ENCODE peak calls at places on chromosomes 2 and 18, in seven cellular contexts. T is fibroblast of lung, K is PC-9, J is neural progenitor cell, S is MM.1S, U is HCT116, R is hepatocyte. E is an unnamed sample.

GRCh38 chr2:47512581-47513083 is 109.7 kb downstream of the MSH2 start:
- DNase-seq in J (no peak), S (no peak), T (no peak), R (no peak), K (no peak), U (peak; percentile 52), E (peak; percentile 17)

GRCh38 chr2:238169708-238170251 is 11.0 kb downstream of the ERFE start:
- DNase-seq in K (no peak), U (no peak), R (peak; percentile 51), J (no peak), S (no peak), T (peak; percentile 97), E (no peak)

GRCh38 chr18:48024891-48025660 is 94.6 kb upstream of the SMAD2 start:
- DNase-seq in R (no peak), S (no peak), T (no peak), J (no peak), U (no peak), K (no peak), E (no peak)

GRCh38 chr18:3530807-3531206 is 80.8 kb downstream of the TGIF1 start:
- DNase-seq in U (no peak), R (no peak), J (no peak), T (no peak), S (no peak), K (no peak), E (no peak)

GRCh38 chr2:188383158-188383557 is 91.5 kb downstream of the GULP1 start:
- DNase-seq in J (no peak), U (no peak), S (peak; percentile 31), T (no peak), K (no peak), R (no peak), E (no peak)

GRCh38 chr2:241228081-241228859 is 39.8 kb downstream of the ANO7 start:
- DNase-seq in R (no peak), J (no peak), T (no peak), U (no peak), K (no peak), S (no peak), E (no peak)

GRCh38 chr2:64945973-64946736 is 43.0 kb upstream of the SLC1A4 start:
- DNase-seq in S (peak; percentile 86), U (no peak), T (no peak), K (no peak), R (no peak), J (peak; percentile 5), E (peak; percentile 88)

GRCh38 chr2:33304032-33304864 is 172.2 kb upstream of the RASGRP3 start:
- DNase-seq in K (no peak), S (no peak), U (peak; percentile 2), T (no peak), J (no peak), R (peak; percentile 13), E (no peak)

GRCh38 chr18:11847811-11848210 is 3.4 kb upstream of the CHMP1B start:
- DNase-seq in J (no peak), T (no peak), S (no peak), U (no peak), R (no peak), K (no peak), E (no peak)

GRCh38 chr2:179595284-179595683 is 266.1 kb downstream of the ZNF385B start:
- DNase-seq in T (no peak), K (no peak), S (peak; percentile 23), U (no peak), J (peak; percentile 13), R (no peak), E (no peak)

GRCh38 chr2:15092166-15092565 is 459.6 kb downstream of the LRATD1 start:
- DNase-seq in T (peak; percentile 68), K (no peak), U (no peak), S (no peak), J (no peak), R (no peak), E (no peak)

GRCh38 chr18:57747809-57748680 is 55.1 kb downstream of the ATP8B1 start:
- DNase-seq in J (no peak), R (no peak), U (no peak), S (no peak), T (no peak), K (no peak), E (no peak)

GRCh38 chr2:220001693-220002260 is 374.3 kb downstream of the SLC4A3 start:
- DNase-seq in K (peak; percentile 3), T (peak; percentile 70), S (no peak), R (no peak), J (no peak), U (no peak), E (no peak)

GRCh38 chr2:219455635-219456034 is 21.0 kb downstream of the SPEG start:
- DNase-seq in R (no peak), K (no peak), T (no peak), J (no peak), S (no peak), U (no peak), E (no peak)

DNA sequence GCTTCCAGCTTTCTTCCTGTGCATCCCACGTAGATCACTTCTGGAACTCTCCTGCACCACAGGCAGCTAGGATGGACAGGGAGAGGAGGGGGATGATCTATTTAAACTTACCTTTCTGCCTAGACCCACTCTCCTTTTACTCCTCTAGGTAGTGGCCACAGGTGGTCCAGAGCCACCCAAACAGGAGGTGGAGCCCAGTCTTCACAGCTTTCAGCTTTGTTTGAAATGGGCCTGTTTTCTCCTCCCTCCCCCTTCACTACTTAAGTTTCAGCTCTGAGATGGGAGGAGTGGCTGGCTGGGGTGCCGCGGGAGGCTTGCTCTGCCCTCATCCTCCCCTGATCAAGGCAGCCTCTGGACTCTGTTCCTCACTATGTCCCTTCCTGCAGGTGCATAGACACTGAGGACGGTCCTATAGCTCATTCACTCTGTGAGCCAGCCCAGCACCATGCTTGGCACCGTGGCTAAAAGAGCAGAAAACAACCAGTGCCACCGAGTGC is 12.6 kb upstream of the CELF4 start:
- DNase-seq in U (no peak), K (no peak), J (no peak), S (peak; percentile 7), T (no peak), R (no peak), E (no peak)
- H3K4me2 ChIP-seq in U (peak overlapping the region; percentile 16), K (no peak overlapping the region), J (no peak overlapping the region), S (peak overlapping the region; percentile 12), T (no peak overlapping the region), R (no peak overlapping the region), E (no peak overlapping the region)

GRCh38 chr2:86790134-86790827 is 432 bp downstream of the CD8A start:
- DNase-seq in K (no peak), S (no peak), U (no peak), J (peak; percentile 53), T (no peak), R (peak; percentile 12), E (no peak)
- TF ChIP-seq EZH2 in K (no peak), S (no peak), U (no peak), J (peak; percentile 80), T (peak; percentile 98), R (peak; percentile 76), E (no peak)

GRCh38 chr2:74037379-74037860 is 52.7 kb downstream of the TET3 start:
- DNase-seq in S (peak; percentile 24), J (no peak), R (no peak), U (no peak), T (peak; percentile 36), K (no peak), E (peak; percentile 28)

GRCh38 chr2:74036450-74037175 is 51.9 kb downstream of the TET3 start:
- DNase-seq in T (no peak), K (no peak), S (no peak), J (no peak), R (no peak), U (no peak), E (no peak)

GRCh38 chr2:74039611-74040010 is 54.9 kb downstream of the TET3 start:
- DNase-seq in U (no peak), S (no peak), J (no peak), T (no peak), R (no peak), K (no peak), E (no peak)

GRCh38 chr2:74032909-74033261 is 48.2 kb downstream of the TET3 start:
- DNase-seq in S (no peak), J (no peak), K (no peak), U (no peak), R (no peak), T (no peak), E (no peak)

DNA sequence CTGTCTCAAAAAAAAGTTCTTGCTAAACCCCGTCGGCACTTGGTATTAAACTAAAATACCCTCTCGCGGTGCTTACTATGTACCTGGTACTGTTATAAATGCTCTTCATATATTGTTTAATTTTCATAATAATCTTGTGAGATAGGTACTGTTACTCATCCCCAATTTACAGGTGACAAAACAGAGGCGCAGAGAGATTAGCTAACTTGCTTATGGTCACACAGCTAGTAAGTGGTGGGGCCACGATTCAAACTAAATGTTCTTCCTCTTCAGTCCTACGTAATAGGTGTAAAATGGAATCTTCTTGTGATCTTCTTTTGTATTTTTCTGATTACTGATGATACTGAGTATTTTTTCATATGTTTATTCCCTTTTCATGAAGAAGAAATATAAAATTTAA is 51.3 kb downstream of the TET3 start:
- DNase-seq in J (no peak), K (no peak), U (no peak), R (no peak), S (no peak), T (no peak), E (no peak)
- H3K4me2 ChIP-seq in J (no peak overlapping the region), K (no peak overlapping the region), U (no peak overlapping the region), R (no peak overlapping the region), S (no peak overlapping the region), T (no peak overlapping the region), E (no peak overlapping the region)

GRCh38 chr18:7116832-7117389 is 686 bp downstream of the LAMA1 start:
- DNase-seq in R (peak; percentile 18), T (peak; percentile 9), S (no peak), J (peak; percentile 83), K (no peak), U (no peak), E (no peak)
- TF ChIP-seq EZH2 in R (peak; percentile 22), T (no peak), S (no peak), J (no peak), K (no peak), U (no peak), E (no peak)

GRCh38 chr2:28689764-28690163 is 61.9 kb upstream of the PPP1CB start:
- DNase-seq in K (no peak), R (no peak), T (no peak), S (no peak), J (no peak), U (no peak), E (no peak)

GRCh38 chr2:28693223-28693622 is 58.4 kb upstream of the PPP1CB start:
- DNase-seq in J (no peak), U (no peak), T (no peak), R (no peak), K (no peak), S (no peak), E (no peak)

GRCh38 chr2:28694364-28694763 is 57.3 kb upstream of the PPP1CB start:
- DNase-seq in U (no peak), K (no peak), S (no peak), T (no peak), R (no peak), J (no peak), E (no peak)

GRCh38 chr2:28692411-28692810 is 59.2 kb upstream of the PPP1CB start:
- DNase-seq in K (no peak), T (no peak), R (no peak), U (no peak), J (no peak), S (no peak), E (no peak)

GRCh38 chr2:28691774-28692281 is 59.8 kb upstream of the PPP1CB start:
- DNase-seq in K (peak; percentile 46), T (peak; percentile 82), R (peak; percentile 65), U (no peak), J (peak; percentile 75), S (no peak), E (no peak)
- H3K4me2 ChIP-seq in K (no peak overlapping the region), T (peak overlapping the region; percentile 48), R (peak overlapping the region; percentile 8), U (peak overlapping the region; percentile 27), J (peak overlapping the region; percentile 31), S (no peak overlapping the region), E (no peak overlapping the region)

E was measured in DND-41.